ENCODE peak calls at places on chromosomes 13 and 19, in ten cellular contexts. One of them, this sample, is unnamed.

GRCh38 chr13:88651531-88651930 is 980.4 kb downstream of the SLITRK5 start:
- ATAC-seq in PC-3: no peak
- ATAC-seq in right cardiac atrium: no peak
- ATAC-seq in left cardiac atrium: no peak
- ATAC-seq in sciatic nerve: no peak
- ATAC-seq in esophagus mucosa: no peak
- ATAC-seq in activated naive CD4-positive, alpha-beta T cell treated with anti-CD3 and anti-CD28 coated beads, Interleukin-2, amount 50 U/mL, for 72 hours: peak; percentile 55
- ATAC-seq in activated CD8-positive, alpha-beta T cell treated with anti-CD3 and anti-CD28 coated beads for 36 hours: no peak
- ATAC-seq in Right ventricle myocardium superior: no peak
- ATAC-seq in HCT116: no peak
- ATAC-seq in this sample: no peak

GRCh38 chr19:48405850-48406249 is 12.4 kb downstream of the GRIN2D start:
- ATAC-seq in PC-3: no peak
- ATAC-seq in right cardiac atrium: no peak
- ATAC-seq in left cardiac atrium: no peak
- ATAC-seq in sciatic nerve: no peak
- ATAC-seq in esophagus mucosa: peak; percentile 51
- ATAC-seq in activated naive CD4-positive, alpha-beta T cell treated with anti-CD3 and anti-CD28 coated beads, Interleukin-2, amount 50 U/mL, for 72 hours: no peak
- ATAC-seq in activated CD8-positive, alpha-beta T cell treated with anti-CD3 and anti-CD28 coated beads for 36 hours: no peak
- ATAC-seq in Right ventricle myocardium superior: no peak
- ATAC-seq in HCT116: no peak
- ATAC-seq in this sample: peak; percentile 49

GRCh38 chr13:36088463-36088862 is 42.7 kb downstream of the DCLK1 start:
- ATAC-seq in PC-3: no peak
- ATAC-seq in right cardiac atrium: no peak
- ATAC-seq in left cardiac atrium: no peak
- ATAC-seq in sciatic nerve: no peak
- ATAC-seq in esophagus mucosa: no peak
- ATAC-seq in activated naive CD4-positive, alpha-beta T cell treated with anti-CD3 and anti-CD28 coated beads, Interleukin-2, amount 50 U/mL, for 72 hours: no peak
- ATAC-seq in activated CD8-positive, alpha-beta T cell treated with anti-CD3 and anti-CD28 coated beads for 36 hours: no peak
- ATAC-seq in Right ventricle myocardium superior: no peak
- ATAC-seq in HCT116: no peak
- ATAC-seq in this sample: no peak

GRCh38 chr19:2416321-2417097 is 10.9 kb downstream of the TIMM13 start:
- ATAC-seq in PC-3: no peak
- ATAC-seq in right cardiac atrium: peak; percentile 39
- ATAC-seq in left cardiac atrium: peak; percentile 24
- ATAC-seq in sciatic nerve: peak; percentile 42
- ATAC-seq in esophagus mucosa: peak; percentile 31
- ATAC-seq in activated naive CD4-positive, alpha-beta T cell treated with anti-CD3 and anti-CD28 coated beads, Interleukin-2, amount 50 U/mL, for 72 hours: no peak
- ATAC-seq in activated CD8-positive, alpha-beta T cell treated with anti-CD3 and anti-CD28 coated beads for 36 hours: no peak
- ATAC-seq in Right ventricle myocardium superior: peak; percentile 42
- ATAC-seq in HCT116: peak; percentile 20
- ATAC-seq in this sample: peak; percentile 64

GRCh38 chr19:3942790-3943409 is 10.0 kb downstream of the NMRK2 start:
- ATAC-seq in PC-3: no peak
- ATAC-seq in right cardiac atrium: peak; percentile 59
- ATAC-seq in left cardiac atrium: peak; percentile 82
- ATAC-seq in sciatic nerve: no peak
- ATAC-seq in esophagus mucosa: no peak
- ATAC-seq in activated naive CD4-positive, alpha-beta T cell treated with anti-CD3 and anti-CD28 coated beads, Interleukin-2, amount 50 U/mL, for 72 hours: no peak
- ATAC-seq in activated CD8-positive, alpha-beta T cell treated with anti-CD3 and anti-CD28 coated beads for 36 hours: no peak
- ATAC-seq in Right ventricle myocardium superior: peak; percentile 71
- ATAC-seq in HCT116: peak; percentile 20
- ATAC-seq in this sample: no peak

GRCh38 chr13:102707465-102707864 is 12.6 kb upstream of the METTL21C start:
- ATAC-seq in PC-3: peak; percentile 76
- ATAC-seq in right cardiac atrium: peak; percentile 52
- ATAC-seq in left cardiac atrium: peak; percentile 75
- ATAC-seq in sciatic nerve: peak; percentile 65
- ATAC-seq in esophagus mucosa: peak; percentile 90
- ATAC-seq in activated naive CD4-positive, alpha-beta T cell treated with anti-CD3 and anti-CD28 coated beads, Interleukin-2, amount 50 U/mL, for 72 hours: no peak
- ATAC-seq in activated CD8-positive, alpha-beta T cell treated with anti-CD3 and anti-CD28 coated beads for 36 hours: no peak
- ATAC-seq in Right ventricle myocardium superior: no peak
- ATAC-seq in HCT116: peak; percentile 70
- ATAC-seq in this sample: no peak

GRCh38 chr13:112247471-112248405 is 128.4 kb upstream of the SPACA7 start:
- ATAC-seq in PC-3: no peak
- ATAC-seq in right cardiac atrium: no peak
- ATAC-seq in left cardiac atrium: no peak
- ATAC-seq in sciatic nerve: no peak
- ATAC-seq in esophagus mucosa: no peak
- ATAC-seq in activated naive CD4-positive, alpha-beta T cell treated with anti-CD3 and anti-CD28 coated beads, Interleukin-2, amount 50 U/mL, for 72 hours: no peak
- ATAC-seq in activated CD8-positive, alpha-beta T cell treated with anti-CD3 and anti-CD28 coated beads for 36 hours: no peak
- ATAC-seq in Right ventricle myocardium superior: no peak
- ATAC-seq in HCT116: no peak
- ATAC-seq in this sample: no peak

GRCh38 chr19:33005440-33005839 is 33.4 kb downstream of the FAAP24 start:
- ATAC-seq in PC-3: no peak
- ATAC-seq in right cardiac atrium: no peak
- ATAC-seq in left cardiac atrium: no peak
- ATAC-seq in sciatic nerve: no peak
- ATAC-seq in esophagus mucosa: peak; percentile 36
- ATAC-seq in activated naive CD4-positive, alpha-beta T cell treated with anti-CD3 and anti-CD28 coated beads, Interleukin-2, amount 50 U/mL, for 72 hours: no peak
- ATAC-seq in activated CD8-positive, alpha-beta T cell treated with anti-CD3 and anti-CD28 coated beads for 36 hours: no peak
- ATAC-seq in Right ventricle myocardium superior: no peak
- ATAC-seq in HCT116: no peak
- ATAC-seq in this sample: no peak

GRCh38 chr19:4802711-4803110 is 11.2 kb downstream of the FEM1A start:
- ATAC-seq in PC-3: no peak
- ATAC-seq in right cardiac atrium: peak; percentile 74
- ATAC-seq in left cardiac atrium: peak; percentile 57
- ATAC-seq in sciatic nerve: no peak
- ATAC-seq in esophagus mucosa: no peak
- ATAC-seq in activated naive CD4-positive, alpha-beta T cell treated with anti-CD3 and anti-CD28 coated beads, Interleukin-2, amount 50 U/mL, for 72 hours: no peak
- ATAC-seq in activated CD8-positive, alpha-beta T cell treated with anti-CD3 and anti-CD28 coated beads for 36 hours: no peak
- ATAC-seq in Right ventricle myocardium superior: peak; percentile 89
- ATAC-seq in HCT116: no peak
- ATAC-seq in this sample: no peak

GRCh38 chr13:81140675-81141074 is 799.7 kb upstream of the SPRY2 start:
- ATAC-seq in PC-3: no peak
- ATAC-seq in right cardiac atrium: no peak
- ATAC-seq in left cardiac atrium: no peak
- ATAC-seq in sciatic nerve: no peak
- ATAC-seq in esophagus mucosa: no peak
- ATAC-seq in activated naive CD4-positive, alpha-beta T cell treated with anti-CD3 and anti-CD28 coated beads, Interleukin-2, amount 50 U/mL, for 72 hours: no peak
- ATAC-seq in activated CD8-positive, alpha-beta T cell treated with anti-CD3 and anti-CD28 coated beads for 36 hours: no peak
- ATAC-seq in Right ventricle myocardium superior: no peak
- ATAC-seq in HCT116: no peak
- ATAC-seq in this sample: no peak

GRCh38 chr19:29777916-29778315 is 33.9 kb upstream of the CCNE1 start:
- ATAC-seq in PC-3: no peak
- ATAC-seq in right cardiac atrium: no peak
- ATAC-seq in left cardiac atrium: no peak
- ATAC-seq in sciatic nerve: no peak
- ATAC-seq in esophagus mucosa: no peak
- ATAC-seq in activated naive CD4-positive, alpha-beta T cell treated with anti-CD3 and anti-CD28 coated beads, Interleukin-2, amount 50 U/mL, for 72 hours: no peak
- ATAC-seq in activated CD8-positive, alpha-beta T cell treated with anti-CD3 and anti-CD28 coated beads for 36 hours: no peak
- ATAC-seq in Right ventricle myocardium superior: no peak
- ATAC-seq in HCT116: no peak
- ATAC-seq in this sample: no peak

GRCh38 chr19:32866564-32867265 is 2.9 kb downstream of the SLC7A9 start:
- ATAC-seq in PC-3: no peak
- ATAC-seq in right cardiac atrium: no peak
- ATAC-seq in left cardiac atrium: no peak
- ATAC-seq in sciatic nerve: no peak
- ATAC-seq in esophagus mucosa: no peak
- ATAC-seq in activated naive CD4-positive, alpha-beta T cell treated with anti-CD3 and anti-CD28 coated beads, Interleukin-2, amount 50 U/mL, for 72 hours: no peak
- ATAC-seq in activated CD8-positive, alpha-beta T cell treated with anti-CD3 and anti-CD28 coated beads for 36 hours: no peak
- ATAC-seq in Right ventricle myocardium superior: no peak
- ATAC-seq in HCT116: peak; percentile 38
- ATAC-seq in this sample: no peak

GRCh38 chr19:2079076-2079864 is 16.9 kb downstream of the MOB3A start:
- ATAC-seq in PC-3: no peak
- ATAC-seq in right cardiac atrium: no peak
- ATAC-seq in left cardiac atrium: no peak
- ATAC-seq in sciatic nerve: no peak
- ATAC-seq in esophagus mucosa: no peak
- ATAC-seq in activated naive CD4-positive, alpha-beta T cell treated with anti-CD3 and anti-CD28 coated beads, Interleukin-2, amount 50 U/mL, for 72 hours: no peak
- ATAC-seq in activated CD8-positive, alpha-beta T cell treated with anti-CD3 and anti-CD28 coated beads for 36 hours: no peak
- ATAC-seq in Right ventricle myocardium superior: no peak
- ATAC-seq in HCT116: no peak
- ATAC-seq in this sample: no peak

GRCh38 chr13:111389621-111390521 is 69.4 kb downstream of the TEX29 start:
- ATAC-seq in PC-3: no peak
- ATAC-seq in right cardiac atrium: no peak
- ATAC-seq in left cardiac atrium: no peak
- ATAC-seq in sciatic nerve: no peak
- ATAC-seq in esophagus mucosa: no peak
- ATAC-seq in activated naive CD4-positive, alpha-beta T cell treated with anti-CD3 and anti-CD28 coated beads, Interleukin-2, amount 50 U/mL, for 72 hours: no peak
- ATAC-seq in activated CD8-positive, alpha-beta T cell treated with anti-CD3 and anti-CD28 coated beads for 36 hours: no peak
- ATAC-seq in Right ventricle myocardium superior: no peak
- ATAC-seq in HCT116: no peak
- ATAC-seq in this sample: no peak

GRCh38 chr13:38045278-38046048 is 175.9 kb upstream of the TRPC4 start:
- ATAC-seq in PC-3: peak; percentile 71
- ATAC-seq in right cardiac atrium: no peak
- ATAC-seq in left cardiac atrium: no peak
- ATAC-seq in sciatic nerve: no peak
- ATAC-seq in esophagus mucosa: no peak
- ATAC-seq in activated naive CD4-positive, alpha-beta T cell treated with anti-CD3 and anti-CD28 coated beads, Interleukin-2, amount 50 U/mL, for 72 hours: no peak
- ATAC-seq in activated CD8-positive, alpha-beta T cell treated with anti-CD3 and anti-CD28 coated beads for 36 hours: no peak
- ATAC-seq in Right ventricle myocardium superior: no peak
- ATAC-seq in HCT116: no peak
- ATAC-seq in this sample: no peak

This sample was measured in stimulated activated memory B cell treated with anti-CD40 and anti-IgM and Interleukin-4, amounts not matched to agents 10 μg/mL and 1 μg/mL and 100 μg/mL, for 72 hours.